ENCODE peak calls at places on chromosomes 6 and 20, in five cellular contexts. One of them, this sample, is unnamed.

GRCh38 chr6:157059781-157060180 is 263.5 kb downstream of the TMEM242 start:
- DNase-seq in right lobe of liver: no peak
- DNase-seq in lung: peak; percentile 62
- DNase-seq in A673: no peak
- DNase-seq in endodermal cell: no peak
- DNase-seq in this sample: no peak

GRCh38 chr6:21426841-21427490 is 166.6 kb upstream of the SOX4 start:
- DNase-seq in endodermal cell: no peak
- DNase-seq in right lobe of liver: no peak
- DNase-seq in A673: no peak
- DNase-seq in lung: no peak
- DNase-seq in this sample: no peak

GRCh38 chr20:46243707-46244628 is 64.3 kb downstream of the CDH22 start:
- DNase-seq in endodermal cell: peak; percentile 57
- DNase-seq in lung: no peak
- DNase-seq in right lobe of liver: no peak
- DNase-seq in A673: peak; percentile 58
- DNase-seq in this sample: peak; percentile 65

GRCh38 chr6:105401247-105402089 is 1.4 kb downstream of the PREP start:
- DNase-seq in endodermal cell: no peak
- DNase-seq in lung: no peak
- DNase-seq in A673: no peak
- DNase-seq in right lobe of liver: no peak
- DNase-seq in this sample: no peak

GRCh38 chr6:101296184-101296583 is 97.3 kb upstream of the GRIK2 start:
- DNase-seq in A673: peak; percentile 37
- DNase-seq in lung: no peak
- DNase-seq in right lobe of liver: no peak
- DNase-seq in endodermal cell: no peak
- DNase-seq in this sample: peak; percentile 49

GRCh38 chr20:44083220-44083933 is 103.6 kb downstream of the JPH2 start:
- DNase-seq in right lobe of liver: no peak
- DNase-seq in A673: no peak
- DNase-seq in endodermal cell: no peak
- DNase-seq in lung: no peak
- DNase-seq in this sample: peak; percentile 68

GRCh38 chr20:2847802-2848201 is 7.3 kb downstream of the VPS16 start:
- DNase-seq in lung: no peak
- DNase-seq in A673: no peak
- DNase-seq in endodermal cell: no peak
- DNase-seq in right lobe of liver: no peak
- DNase-seq in this sample: no peak

GRCh38 chr20:7851031-7851490 is 89.2 kb downstream of the HAO1 start:
- DNase-seq in endodermal cell: no peak
- DNase-seq in A673: no peak
- DNase-seq in lung: no peak
- DNase-seq in right lobe of liver: no peak
- DNase-seq in this sample: no peak

GRCh38 chr6:27688014-27688586 is 215.2 kb upstream of the ZNF184 start:
- DNase-seq in endodermal cell: peak; percentile 96
- DNase-seq in A673: peak; percentile 95
- DNase-seq in lung: peak; percentile 65
- DNase-seq in right lobe of liver: no peak
- DNase-seq in this sample: peak; percentile 86

GRCh38 chr6:3808759-3809514 is 40.2 kb upstream of the FAM50B start:
- DNase-seq in endodermal cell: no peak
- DNase-seq in A673: no peak
- DNase-seq in right lobe of liver: no peak
- DNase-seq in lung: peak; percentile 64
- DNase-seq in this sample: no peak

GRCh38 chr6:170383466-170384075 is 77.0 kb downstream of the FAM120B start:
- DNase-seq in lung: no peak
- DNase-seq in right lobe of liver: no peak
- DNase-seq in A673: no peak
- DNase-seq in endodermal cell: no peak
- DNase-seq in this sample: no peak

GRCh38 chr6:29752451-29753308 is 29.4 kb downstream of the HLA-F start:
- DNase-seq in A673: peak; percentile 93
- DNase-seq in endodermal cell: peak; percentile 97
- DNase-seq in lung: peak; percentile 88
- DNase-seq in right lobe of liver: peak; percentile 92
- DNase-seq in this sample: peak; percentile 83

GRCh38 chr6:37689356-37689755 is 8.3 kb downstream of the MDGA1 start:
- DNase-seq in endodermal cell: no peak
- DNase-seq in A673: no peak
- DNase-seq in lung: no peak
- DNase-seq in right lobe of liver: no peak
- DNase-seq in this sample: no peak

GRCh38 chr20:5933802-5934436 is 16.4 kb downstream of the TRMT6 start:
- DNase-seq in lung: no peak
- DNase-seq in right lobe of liver: no peak
- DNase-seq in A673: peak; percentile 56
- DNase-seq in endodermal cell: peak; percentile 60
- DNase-seq in this sample: peak; percentile 42

GRCh38 chr6:56529594-56530191 is 113.0 kb downstream of the DST start:
- DNase-seq in lung: no peak
- DNase-seq in right lobe of liver: no peak
- DNase-seq in A673: no peak
- DNase-seq in endodermal cell: no peak
- DNase-seq in this sample: no peak

GRCh38 chr20:35830264-35830663 is 58.4 kb downstream of the PHF20 start:
- DNase-seq in A673: no peak
- DNase-seq in endodermal cell: no peak
- DNase-seq in lung: no peak
- DNase-seq in right lobe of liver: no peak
- DNase-seq in this sample: no peak

GRCh38 chr6:89927788-89928565 is 33.7 kb downstream of the GJA10 start:
- DNase-seq in endodermal cell: no peak
- DNase-seq in right lobe of liver: no peak
- DNase-seq in lung: no peak
- DNase-seq in A673: no peak
- DNase-seq in this sample: no peak

GRCh38 chr20:35232575-35232974 is 6.1 kb downstream of the MMP24 start:
- DNase-seq in endodermal cell: no peak
- DNase-seq in right lobe of liver: no peak
- DNase-seq in A673: no peak
- DNase-seq in lung: no peak
- DNase-seq in this sample: no peak

GRCh38 chr6:4139272-4139671 is 3.9 kb upstream of the ECI2 start:
- DNase-seq in A673: no peak
- DNase-seq in lung: no peak
- DNase-seq in endodermal cell: no peak
- DNase-seq in right lobe of liver: no peak
- DNase-seq in this sample: no peak

GRCh38 chr6:9699890-9700289 is 715.0 kb downstream of the TFAP2A start:
- DNase-seq in endodermal cell: no peak
- DNase-seq in right lobe of liver: no peak
- DNase-seq in A673: peak; percentile 12
- DNase-seq in lung: no peak
- DNase-seq in this sample: no peak

GRCh38 chr6:128068110-128068460 is 167.2 kb upstream of the THEMIS start:
- DNase-seq in endodermal cell: no peak
- DNase-seq in lung: no peak
- DNase-seq in A673: no peak
- DNase-seq in right lobe of liver: no peak
- DNase-seq in this sample: no peak

GRCh38 chr6:79713701-79714322 is 82.7 kb downstream of the SH3BGRL2 start:
- DNase-seq in A673: peak; percentile 69
- DNase-seq in endodermal cell: peak; percentile 82
- DNase-seq in lung: peak; percentile 38
- DNase-seq in right lobe of liver: no peak
- DNase-seq in this sample: peak; percentile 77

GRCh38 chr6:27834879-27835549 is 77.2 kb downstream of the OR2B2 start:
- DNase-seq in lung: no peak
- DNase-seq in right lobe of liver: no peak
- DNase-seq in endodermal cell: no peak
- DNase-seq in A673: no peak
- DNase-seq in this sample: no peak

GRCh38 chr6:39546731-39547130 is 178.5 kb downstream of the KIF6 start:
- DNase-seq in right lobe of liver: no peak
- DNase-seq in endodermal cell: no peak
- DNase-seq in lung: no peak
- DNase-seq in A673: no peak
- DNase-seq in this sample: no peak

GRCh38 chr6:107418118-107418517 is 41.2 kb downstream of the PDSS2 start:
- DNase-seq in A673: peak; percentile 16
- DNase-seq in right lobe of liver: no peak
- DNase-seq in endodermal cell: peak; percentile 63
- DNase-seq in lung: no peak
- DNase-seq in this sample: no peak

GRCh38 chr6:42727084-42727601 is 4.7 kb upstream of the PRPH2 start:
- DNase-seq in lung: peak; percentile 30
- DNase-seq in endodermal cell: no peak
- DNase-seq in A673: no peak
- DNase-seq in right lobe of liver: peak; percentile 61
- DNase-seq in this sample: no peak

GRCh38 chr20:49345538-49345937 is 67.7 kb upstream of the ZNFX1 start:
- DNase-seq in A673: peak; percentile 72
- DNase-seq in lung: no peak
- DNase-seq in endodermal cell: no peak
- DNase-seq in right lobe of liver: no peak
- DNase-seq in this sample: no peak

GRCh38 chr6:33008944-33009861 is at the start of gene HLA-DOA:
- DNase-seq in right lobe of liver: no peak
- DNase-seq in lung: no peak
- DNase-seq in endodermal cell: peak; percentile 94
- DNase-seq in A673: peak; percentile 65
- DNase-seq in this sample: no peak

GRCh38 chr6:34414999-34415858 is 10.6 kb downstream of the RPS10 start:
- DNase-seq in endodermal cell: no peak
- DNase-seq in right lobe of liver: no peak
- DNase-seq in A673: peak; percentile 78
- DNase-seq in lung: peak; percentile 51
- DNase-seq in this sample: peak; percentile 51

GRCh38 chr20:50385733-50386640 is 124.2 kb upstream of the PTPN1 start:
- DNase-seq in endodermal cell: no peak
- DNase-seq in A673: no peak
- DNase-seq in lung: no peak
- DNase-seq in right lobe of liver: peak; percentile 51
- DNase-seq in this sample: no peak

GRCh38 chr6:133033263-133033662 is 207.9 kb upstream of the EYA4 start:
- DNase-seq in endodermal cell: no peak
- DNase-seq in A673: no peak
- DNase-seq in right lobe of liver: no peak
- DNase-seq in lung: no peak
- DNase-seq in this sample: no peak

GRCh38 chr6:36686668-36687513 is 8.4 kb downstream of the CDKN1A start:
- DNase-seq in right lobe of liver: no peak
- DNase-seq in lung: no peak
- DNase-seq in A673: no peak
- DNase-seq in endodermal cell: peak; percentile 25
- DNase-seq in this sample: no peak

GRCh38 chr6:29666826-29667130 is 9.9 kb downstream of the MOG start:
- DNase-seq in endodermal cell: peak; percentile 80
- DNase-seq in right lobe of liver: no peak
- DNase-seq in lung: no peak
- DNase-seq in A673: no peak
- DNase-seq in this sample: no peak

GRCh38 chr20:1033751-1034419 is 31.8 kb upstream of the RSPO4 start:
- DNase-seq in endodermal cell: no peak
- DNase-seq in A673: no peak
- DNase-seq in lung: no peak
- DNase-seq in right lobe of liver: no peak
- DNase-seq in this sample: peak; percentile 16

GRCh38 chr6:125952764-125953501 is 3.6 kb upstream of the HINT3 start:
- DNase-seq in endodermal cell: peak; percentile 91
- DNase-seq in A673: peak; percentile 60
- DNase-seq in right lobe of liver: no peak
- DNase-seq in lung: no peak
- DNase-seq in this sample: peak; percentile 75
- H3K4me1 ChIP-seq in endodermal cell: no peaks in the 10 kb centered on the region
- H3K4me1 ChIP-seq in A673: peaks cover 8% of the 10 kb centered on the region
- H3K4me1 ChIP-seq in right lobe of liver: peaks cover 7% of the 10 kb centered on the region
- H3K4me1 ChIP-seq in lung: no peaks in the 10 kb centered on the region
- H3K4me1 ChIP-seq in this sample: peaks cover 2% of the 10 kb centered on the region

DNA sequence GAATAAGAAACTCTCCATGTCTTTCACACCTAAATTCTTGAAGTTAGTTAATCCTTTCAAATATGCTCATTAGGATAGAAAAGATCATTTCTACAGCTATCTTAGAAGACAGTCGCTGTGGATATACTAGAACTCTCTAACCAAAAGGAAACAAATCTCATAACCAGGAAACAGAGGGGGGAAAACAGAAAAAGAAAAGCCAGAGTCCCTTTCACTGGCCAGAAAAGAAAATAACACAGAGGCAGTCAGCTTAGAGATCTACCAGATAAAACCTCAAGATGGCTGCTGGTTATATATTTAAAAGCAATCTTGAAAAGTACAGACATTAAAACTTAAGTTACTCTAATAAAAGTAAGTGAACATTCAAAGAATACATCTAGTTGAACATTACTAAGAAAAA is 19.6 kb downstream of the NUP153 start:
- DNase-seq in lung: no peak
- DNase-seq in right lobe of liver: no peak
- DNase-seq in A673: no peak
- DNase-seq in endodermal cell: no peak
- DNase-seq in this sample: no peak
- H3K36me3 ChIP-seq in lung: peaks cover 2% of the 10 kb centered on the region
- H3K36me3 ChIP-seq in right lobe of liver: no peaks in the 10 kb centered on the region
- H3K36me3 ChIP-seq in A673: peaks cover 46% of the 10 kb centered on the region
- H3K36me3 ChIP-seq in endodermal cell: peaks cover 63% of the 10 kb centered on the region
- H3K36me3 ChIP-seq in this sample: peaks cover 46% of the 10 kb centered on the region

GRCh38 chr6:6612308-6612707 is 23.8 kb downstream of the LY86 start:
- DNase-seq in right lobe of liver: no peak
- DNase-seq in lung: no peak
- DNase-seq in A673: no peak
- DNase-seq in endodermal cell: no peak
- DNase-seq in this sample: no peak

GRCh38 chr6:6614096-6614964 is 25.8 kb downstream of the LY86 start:
- DNase-seq in A673: no peak
- DNase-seq in right lobe of liver: no peak
- DNase-seq in lung: no peak
- DNase-seq in endodermal cell: no peak
- DNase-seq in this sample: no peak

GRCh38 chr6:6611486-6611885 is 23.0 kb downstream of the LY86 start:
- DNase-seq in A673: no peak
- DNase-seq in lung: no peak
- DNase-seq in endodermal cell: no peak
- DNase-seq in right lobe of liver: no peak
- DNase-seq in this sample: no peak

GRCh38 chr6:6605873-6606272 is 17.4 kb downstream of the LY86 start:
- DNase-seq in lung: no peak
- DNase-seq in right lobe of liver: no peak
- DNase-seq in endodermal cell: peak; percentile 20
- DNase-seq in A673: no peak
- DNase-seq in this sample: no peak

GRCh38 chr6:6610031-6610591 is 21.6 kb downstream of the LY86 start:
- DNase-seq in right lobe of liver: no peak
- DNase-seq in endodermal cell: no peak
- DNase-seq in A673: no peak
- DNase-seq in lung: no peak
- DNase-seq in this sample: no peak
- H3K4me1 ChIP-seq in right lobe of liver: no peaks in the 10 kb centered on the region
- H3K4me1 ChIP-seq in endodermal cell: no peaks in the 10 kb centered on the region
- H3K4me1 ChIP-seq in A673: no peaks in the 10 kb centered on the region
- H3K4me1 ChIP-seq in lung: peaks cover 2% of the 10 kb centered on the region
- H3K4me1 ChIP-seq in this sample: no peaks in the 10 kb centered on the region

GRCh38 chr20:41307021-41307420 is 10.5 kb downstream of the ZHX3 start:
- DNase-seq in endodermal cell: no peak
- DNase-seq in lung: no peak
- DNase-seq in right lobe of liver: no peak
- DNase-seq in A673: no peak
- DNase-seq in this sample: no peak
- H3K36me3 ChIP-seq in endodermal cell: no peaks in the 10 kb centered on the region
- H3K36me3 ChIP-seq in lung: no peaks in the 10 kb centered on the region
- H3K36me3 ChIP-seq in right lobe of liver: no peaks in the 10 kb centered on the region
- H3K36me3 ChIP-seq in A673: no peaks in the 10 kb centered on the region
- H3K36me3 ChIP-seq in this sample: no peaks in the 10 kb centered on the region

This sample was measured in BE2C.